ENCODE peak calls at places on chromosomes 6 and 20, in four cellular contexts. R is K562, Q is WERI-Rb-1, H is ovary. U is an unnamed sample.
A peak's percentile ranks its signal among the peaks of the same experiment; 100 is the strongest.

GRCh38 chr6:43740961-43741764 is 28.8 kb upstream of the VEGFA start:
- DNase-seq in R (no peak), Q (peak; percentile 6), H (no peak), U (no peak)

GRCh38 chr6:159089909-159090308 is 45.1 kb upstream of the TAGAP start:
- DNase-seq in R (no peak), Q (no peak), H (no peak), U (no peak)

GRCh38 chr6:71287926-71288227 is 734 bp upstream of the OGFRL1 start:
- DNase-seq in R (no peak), Q (no peak), H (no peak), U (no peak)

GRCh38 chr6:163808871-163809270 is 394.4 kb downstream of the QKI start:
- DNase-seq in R (no peak), Q (no peak), H (no peak), U (no peak)

GRCh38 chr6:110545081-110545872 is 68.9 kb upstream of the SLC22A16 start:
- DNase-seq in R (no peak), Q (no peak), H (no peak), U (no peak)

GRCh38 chr20:23132930-23133559 is 46.9 kb upstream of the CD93 start:
- DNase-seq in R (peak; percentile 96), Q (no peak), H (no peak), U (no peak)

GRCh38 chr20:21209668-21210067 is 83.8 kb downstream of the KIZ start:
- DNase-seq in R (no peak), Q (no peak), H (no peak), U (no peak)

GRCh38 chr6:27865952-27866369 is 46.2 kb downstream of the OR2B2 start:
- DNase-seq in R (peak; percentile 47), Q (no peak), H (no peak), U (peak; percentile 38)

GRCh38 chr6:30898750-30899360 is 9.2 kb upstream of the GTF2H4 start:
- DNase-seq in R (no peak), Q (no peak), H (no peak), U (no peak)

DNA sequence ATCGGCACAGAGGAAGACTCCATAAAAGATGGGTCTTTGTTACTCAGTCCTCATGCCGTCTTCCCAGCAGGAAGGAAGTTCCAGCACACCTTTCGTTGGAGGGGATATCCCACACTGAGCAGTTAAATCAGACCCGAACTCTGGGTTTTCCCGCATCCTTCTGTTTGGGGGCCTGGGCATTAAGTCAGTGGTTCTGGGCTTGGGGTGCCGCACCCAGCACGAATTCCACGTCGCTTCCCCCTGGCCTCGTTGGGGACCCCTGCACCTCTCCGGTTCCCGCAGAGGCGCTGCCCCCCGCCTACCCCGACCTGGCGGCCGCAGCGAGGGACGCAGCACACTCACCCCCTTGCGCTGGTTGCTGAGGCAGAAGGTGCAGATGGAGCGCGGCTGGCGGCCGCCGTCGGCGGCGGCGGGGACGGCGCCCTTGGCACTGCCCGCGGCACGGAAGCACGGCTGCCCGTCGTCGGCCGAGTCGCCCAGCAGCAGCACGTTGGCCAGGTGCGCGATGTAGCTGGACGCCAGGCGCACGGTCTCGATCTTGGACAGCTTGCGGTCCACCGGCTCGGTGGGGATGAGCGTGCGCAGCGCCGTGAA is 641 bp downstream of the TCF15 start:
- DNase-seq in R (no peak), Q (no peak), H (no peak), U (no peak)
- H3K27me3 ChIP-seq in R (no peaks in the 10 kb centered on the region), Q (no peaks in the 10 kb centered on the region), H (no peaks in the 10 kb centered on the region), U (peaks cover 15% of the 10 kb centered on the region)

DNA sequence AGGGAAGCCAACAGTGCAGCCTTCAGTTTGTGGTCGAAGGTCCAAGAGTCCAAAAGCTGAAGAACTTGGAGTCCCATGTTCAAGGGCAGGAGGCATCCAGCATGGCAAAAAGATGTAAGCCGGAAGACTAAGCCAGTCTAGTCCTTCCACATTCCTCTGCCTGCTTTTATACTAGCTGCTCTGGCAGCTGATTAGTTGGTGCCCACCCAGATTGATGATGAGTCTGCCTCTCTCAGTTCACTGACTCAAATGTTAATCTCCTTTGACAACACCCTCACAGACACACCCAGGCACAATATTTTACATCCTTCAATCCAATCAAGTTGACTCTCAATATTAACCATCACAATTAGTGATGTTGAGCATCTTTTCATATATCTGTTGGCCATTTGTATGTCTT is 23.1 kb upstream of the PHIP start:
- DNase-seq in R (no peak), Q (no peak), H (no peak), U (no peak)
- H3K9me3 ChIP-seq in R (no peaks in the 10 kb centered on the region), Q (no peaks in the 10 kb centered on the region), H (no peaks in the 10 kb centered on the region), U (no peaks in the 10 kb centered on the region)

GRCh38 chr20:38135641-38136420 is 29.2 kb downstream of the TGM2 start:
- DNase-seq in R (no peak), Q (no peak), H (no peak), U (no peak)

GRCh38 chr20:38136421-38137245 is 28.4 kb downstream of the TGM2 start:
- DNase-seq in R (no peak), Q (no peak), H (peak; percentile 12), U (no peak)

GRCh38 chr20:38133680-38134426 is 31.2 kb downstream of the TGM2 start:
- DNase-seq in R (no peak), Q (no peak), H (no peak), U (no peak)

GRCh38 chr20:38132910-38133501 is 32.1 kb downstream of the TGM2 start:
- DNase-seq in R (no peak), Q (no peak), H (no peak), U (no peak)

DNA sequence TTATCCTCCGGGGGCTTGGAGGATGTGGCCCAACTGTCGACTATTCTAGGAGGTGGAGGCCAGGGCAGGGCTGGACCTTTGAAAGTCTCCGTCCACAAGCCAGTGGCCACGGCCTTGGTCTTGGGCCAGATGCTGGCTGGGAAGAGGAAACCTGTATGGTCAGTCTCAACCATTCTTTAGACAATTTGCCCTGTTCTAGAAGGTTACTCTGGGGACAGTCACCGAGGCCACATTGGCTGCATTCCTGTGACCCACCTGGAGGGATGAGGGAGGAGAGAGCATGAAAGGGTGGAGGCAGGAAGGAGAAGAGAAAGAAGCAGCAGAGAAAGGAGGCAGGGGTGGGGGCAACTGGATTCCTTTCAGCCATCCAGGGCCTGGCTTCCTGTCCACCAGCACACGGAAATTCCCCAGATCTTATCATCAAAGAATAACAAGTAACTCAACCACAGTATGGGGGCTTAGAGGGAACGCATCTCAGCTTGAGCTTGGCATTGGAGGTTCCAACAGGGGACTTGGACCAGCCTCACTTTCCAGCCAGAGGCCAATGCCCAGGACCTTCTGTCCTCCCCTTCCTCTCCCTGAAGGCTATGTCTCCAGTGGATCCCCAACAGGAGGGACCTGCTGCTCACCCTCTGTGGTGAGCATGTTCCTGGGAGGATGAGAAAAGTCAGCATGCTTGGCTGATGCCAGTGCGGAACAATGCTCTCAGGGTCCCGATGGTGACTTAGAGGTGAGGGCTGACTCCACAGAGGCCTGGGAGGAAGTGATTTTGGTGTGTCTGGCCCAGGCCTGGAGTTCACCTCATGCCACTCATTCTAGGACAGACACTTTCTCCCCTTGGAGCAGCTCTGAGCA is 30.4 kb downstream of the TGM2 start:
- DNase-seq in R (peak; percentile 56), Q (no peak), H (no peak), U (peak; percentile 71)
- H3K27me3 ChIP-seq in R (no peaks in the 10 kb centered on the region), Q (no peaks in the 10 kb centered on the region), H (no peaks in the 10 kb centered on the region), U (no peaks in the 10 kb centered on the region)

GRCh38 chr6:18823782-18824386 is 436.7 kb downstream of the RNF144B start:
- DNase-seq in R (peak; percentile 84), Q (peak; percentile 89), H (no peak), U (peak; percentile 36)
- H3K9me3 ChIP-seq in R (peaks cover 4% of the 10 kb centered on the region), Q (peaks cover 14% of the 10 kb centered on the region), H (peaks cover 4% of the 10 kb centered on the region), U (peaks cover 3% of the 10 kb centered on the region)

U was measured in SJCRH30.